ENCODE peak calls at places on chromosomes 4 and X, in eight cellular contexts. One of them, this sample, is unnamed.

GRCh38 chr4:1783970-1784369 is 9.1 kb upstream of the FGFR3 start:
- ATAC-seq in left cardiac atrium: no peak
- ATAC-seq in activated CD8-positive, alpha-beta T cell treated with anti-CD3 and anti-CD28 coated beads for 36 hours: no peak
- ATAC-seq in natural killer cell: no peak
- ATAC-seq in naive thymus-derived CD4-positive, alpha-beta T cell: no peak
- ATAC-seq in activated T-helper 17 cell treated with anti-CD3 and anti-CD28 coated beads, Interleukin-2, amount 50 U/mL, for 72 hours: no peak
- ATAC-seq in activated CD8-positive, alpha-beta memory T cell treated with anti-CD3 and anti-CD28 coated beads, Interleukin-2, amount 10 ng/mL, durations not matched to agents 7 days and 5 days: no peak
- ATAC-seq in stimulated activated naive B cell treated with anti-CD40 and anti-IgM and Interleukin-4, amounts not matched to agents 10 μg/mL and 1 μg/mL and 100 μg/mL, for 72 hours: no peak
- ATAC-seq in this sample: no peak

GRCh38 chr4:47017081-47017480 is 14.3 kb upstream of the GABRB1 start:
- ATAC-seq in stimulated activated naive B cell treated with anti-CD40 and anti-IgM and Interleukin-4, amounts not matched to agents 10 μg/mL and 1 μg/mL and 100 μg/mL, for 72 hours: no peak
- ATAC-seq in naive thymus-derived CD4-positive, alpha-beta T cell: no peak
- ATAC-seq in natural killer cell: no peak
- ATAC-seq in activated T-helper 17 cell treated with anti-CD3 and anti-CD28 coated beads, Interleukin-2, amount 50 U/mL, for 72 hours: no peak
- ATAC-seq in left cardiac atrium: no peak
- ATAC-seq in activated CD8-positive, alpha-beta memory T cell treated with anti-CD3 and anti-CD28 coated beads, Interleukin-2, amount 10 ng/mL, durations not matched to agents 7 days and 5 days: no peak
- ATAC-seq in activated CD8-positive, alpha-beta T cell treated with anti-CD3 and anti-CD28 coated beads for 36 hours: no peak
- ATAC-seq in this sample: no peak

GRCh38 chr4:3756343-3757059 is 9.7 kb upstream of the ADRA2C start:
- ATAC-seq in naive thymus-derived CD4-positive, alpha-beta T cell: no peak
- ATAC-seq in natural killer cell: no peak
- ATAC-seq in stimulated activated naive B cell treated with anti-CD40 and anti-IgM and Interleukin-4, amounts not matched to agents 10 μg/mL and 1 μg/mL and 100 μg/mL, for 72 hours: no peak
- ATAC-seq in activated CD8-positive, alpha-beta memory T cell treated with anti-CD3 and anti-CD28 coated beads, Interleukin-2, amount 10 ng/mL, durations not matched to agents 7 days and 5 days: no peak
- ATAC-seq in left cardiac atrium: no peak
- ATAC-seq in activated T-helper 17 cell treated with anti-CD3 and anti-CD28 coated beads, Interleukin-2, amount 50 U/mL, for 72 hours: no peak
- ATAC-seq in activated CD8-positive, alpha-beta T cell treated with anti-CD3 and anti-CD28 coated beads for 36 hours: no peak
- ATAC-seq in this sample: no peak

GRCh38 chr4:3514806-3515421 is 17.3 kb downstream of the LRPAP1 start:
- ATAC-seq in stimulated activated naive B cell treated with anti-CD40 and anti-IgM and Interleukin-4, amounts not matched to agents 10 μg/mL and 1 μg/mL and 100 μg/mL, for 72 hours: no peak
- ATAC-seq in left cardiac atrium: peak; percentile 18
- ATAC-seq in naive thymus-derived CD4-positive, alpha-beta T cell: no peak
- ATAC-seq in natural killer cell: no peak
- ATAC-seq in activated CD8-positive, alpha-beta T cell treated with anti-CD3 and anti-CD28 coated beads for 36 hours: no peak
- ATAC-seq in activated T-helper 17 cell treated with anti-CD3 and anti-CD28 coated beads, Interleukin-2, amount 50 U/mL, for 72 hours: no peak
- ATAC-seq in activated CD8-positive, alpha-beta memory T cell treated with anti-CD3 and anti-CD28 coated beads, Interleukin-2, amount 10 ng/mL, durations not matched to agents 7 days and 5 days: no peak
- ATAC-seq in this sample: no peak

GRCh38 chr4:7217039-7217438 is 24.7 kb downstream of the SORCS2 start:
- ATAC-seq in naive thymus-derived CD4-positive, alpha-beta T cell: no peak
- ATAC-seq in left cardiac atrium: no peak
- ATAC-seq in stimulated activated naive B cell treated with anti-CD40 and anti-IgM and Interleukin-4, amounts not matched to agents 10 μg/mL and 1 μg/mL and 100 μg/mL, for 72 hours: no peak
- ATAC-seq in natural killer cell: no peak
- ATAC-seq in activated CD8-positive, alpha-beta T cell treated with anti-CD3 and anti-CD28 coated beads for 36 hours: no peak
- ATAC-seq in activated CD8-positive, alpha-beta memory T cell treated with anti-CD3 and anti-CD28 coated beads, Interleukin-2, amount 10 ng/mL, durations not matched to agents 7 days and 5 days: no peak
- ATAC-seq in activated T-helper 17 cell treated with anti-CD3 and anti-CD28 coated beads, Interleukin-2, amount 50 U/mL, for 72 hours: no peak
- ATAC-seq in this sample: no peak

GRCh38 chrX:136464589-136464988 is 23.2 kb upstream of the BRS3 start:
- ATAC-seq in activated CD8-positive, alpha-beta T cell treated with anti-CD3 and anti-CD28 coated beads for 36 hours: no peak
- ATAC-seq in stimulated activated naive B cell treated with anti-CD40 and anti-IgM and Interleukin-4, amounts not matched to agents 10 μg/mL and 1 μg/mL and 100 μg/mL, for 72 hours: no peak
- ATAC-seq in left cardiac atrium: no peak
- ATAC-seq in activated CD8-positive, alpha-beta memory T cell treated with anti-CD3 and anti-CD28 coated beads, Interleukin-2, amount 10 ng/mL, durations not matched to agents 7 days and 5 days: no peak
- ATAC-seq in naive thymus-derived CD4-positive, alpha-beta T cell: no peak
- ATAC-seq in natural killer cell: no peak
- ATAC-seq in activated T-helper 17 cell treated with anti-CD3 and anti-CD28 coated beads, Interleukin-2, amount 50 U/mL, for 72 hours: no peak
- ATAC-seq in this sample: no peak

GRCh38 chr4:84870398-84871163 is 95.9 kb downstream of the WDFY3 start:
- ATAC-seq in activated CD8-positive, alpha-beta memory T cell treated with anti-CD3 and anti-CD28 coated beads, Interleukin-2, amount 10 ng/mL, durations not matched to agents 7 days and 5 days: no peak
- ATAC-seq in natural killer cell: no peak
- ATAC-seq in activated CD8-positive, alpha-beta T cell treated with anti-CD3 and anti-CD28 coated beads for 36 hours: no peak
- ATAC-seq in activated T-helper 17 cell treated with anti-CD3 and anti-CD28 coated beads, Interleukin-2, amount 50 U/mL, for 72 hours: no peak
- ATAC-seq in naive thymus-derived CD4-positive, alpha-beta T cell: no peak
- ATAC-seq in stimulated activated naive B cell treated with anti-CD40 and anti-IgM and Interleukin-4, amounts not matched to agents 10 μg/mL and 1 μg/mL and 100 μg/mL, for 72 hours: no peak
- ATAC-seq in left cardiac atrium: peak; percentile 35
- ATAC-seq in this sample: no peak

GRCh38 chr4:186844059-186844681 is 120.5 kb upstream of the FAT1 start:
- ATAC-seq in left cardiac atrium: peak; percentile 81
- ATAC-seq in activated CD8-positive, alpha-beta T cell treated with anti-CD3 and anti-CD28 coated beads for 36 hours: no peak
- ATAC-seq in naive thymus-derived CD4-positive, alpha-beta T cell: no peak
- ATAC-seq in natural killer cell: no peak
- ATAC-seq in activated CD8-positive, alpha-beta memory T cell treated with anti-CD3 and anti-CD28 coated beads, Interleukin-2, amount 10 ng/mL, durations not matched to agents 7 days and 5 days: no peak
- ATAC-seq in stimulated activated naive B cell treated with anti-CD40 and anti-IgM and Interleukin-4, amounts not matched to agents 10 μg/mL and 1 μg/mL and 100 μg/mL, for 72 hours: no peak
- ATAC-seq in activated T-helper 17 cell treated with anti-CD3 and anti-CD28 coated beads, Interleukin-2, amount 50 U/mL, for 72 hours: no peak
- ATAC-seq in this sample: peak; percentile 51

GRCh38 chrX:115968436-115969252 is 201.9 kb upstream of the AGTR2 start:
- ATAC-seq in stimulated activated naive B cell treated with anti-CD40 and anti-IgM and Interleukin-4, amounts not matched to agents 10 μg/mL and 1 μg/mL and 100 μg/mL, for 72 hours: no peak
- ATAC-seq in naive thymus-derived CD4-positive, alpha-beta T cell: no peak
- ATAC-seq in natural killer cell: no peak
- ATAC-seq in activated CD8-positive, alpha-beta T cell treated with anti-CD3 and anti-CD28 coated beads for 36 hours: no peak
- ATAC-seq in activated CD8-positive, alpha-beta memory T cell treated with anti-CD3 and anti-CD28 coated beads, Interleukin-2, amount 10 ng/mL, durations not matched to agents 7 days and 5 days: no peak
- ATAC-seq in activated T-helper 17 cell treated with anti-CD3 and anti-CD28 coated beads, Interleukin-2, amount 50 U/mL, for 72 hours: no peak
- ATAC-seq in left cardiac atrium: peak; percentile 98
- ATAC-seq in this sample: peak; percentile 70

GRCh38 chr4:176818531-176818930 is 25.8 kb upstream of the VEGFC start:
- ATAC-seq in activated CD8-positive, alpha-beta T cell treated with anti-CD3 and anti-CD28 coated beads for 36 hours: no peak
- ATAC-seq in naive thymus-derived CD4-positive, alpha-beta T cell: no peak
- ATAC-seq in left cardiac atrium: no peak
- ATAC-seq in activated T-helper 17 cell treated with anti-CD3 and anti-CD28 coated beads, Interleukin-2, amount 50 U/mL, for 72 hours: no peak
- ATAC-seq in activated CD8-positive, alpha-beta memory T cell treated with anti-CD3 and anti-CD28 coated beads, Interleukin-2, amount 10 ng/mL, durations not matched to agents 7 days and 5 days: no peak
- ATAC-seq in stimulated activated naive B cell treated with anti-CD40 and anti-IgM and Interleukin-4, amounts not matched to agents 10 μg/mL and 1 μg/mL and 100 μg/mL, for 72 hours: no peak
- ATAC-seq in natural killer cell: no peak
- ATAC-seq in this sample: no peak

GRCh38 chrX:20527458-20528099 is 260.9 kb upstream of the RPS6KA3 start:
- ATAC-seq in stimulated activated naive B cell treated with anti-CD40 and anti-IgM and Interleukin-4, amounts not matched to agents 10 μg/mL and 1 μg/mL and 100 μg/mL, for 72 hours: no peak
- ATAC-seq in naive thymus-derived CD4-positive, alpha-beta T cell: peak; percentile 73
- ATAC-seq in activated T-helper 17 cell treated with anti-CD3 and anti-CD28 coated beads, Interleukin-2, amount 50 U/mL, for 72 hours: peak; percentile 42
- ATAC-seq in left cardiac atrium: no peak
- ATAC-seq in activated CD8-positive, alpha-beta T cell treated with anti-CD3 and anti-CD28 coated beads for 36 hours: peak; percentile 66
- ATAC-seq in activated CD8-positive, alpha-beta memory T cell treated with anti-CD3 and anti-CD28 coated beads, Interleukin-2, amount 10 ng/mL, durations not matched to agents 7 days and 5 days: peak; percentile 38
- ATAC-seq in natural killer cell: no peak
- ATAC-seq in this sample: peak; percentile 29

GRCh38 chr4:138542191-138542771 is 300.1 kb upstream of the SLC7A11 start:
- ATAC-seq in activated T-helper 17 cell treated with anti-CD3 and anti-CD28 coated beads, Interleukin-2, amount 50 U/mL, for 72 hours: no peak
- ATAC-seq in activated CD8-positive, alpha-beta memory T cell treated with anti-CD3 and anti-CD28 coated beads, Interleukin-2, amount 10 ng/mL, durations not matched to agents 7 days and 5 days: no peak
- ATAC-seq in naive thymus-derived CD4-positive, alpha-beta T cell: no peak
- ATAC-seq in stimulated activated naive B cell treated with anti-CD40 and anti-IgM and Interleukin-4, amounts not matched to agents 10 μg/mL and 1 μg/mL and 100 μg/mL, for 72 hours: no peak
- ATAC-seq in activated CD8-positive, alpha-beta T cell treated with anti-CD3 and anti-CD28 coated beads for 36 hours: no peak
- ATAC-seq in natural killer cell: no peak
- ATAC-seq in left cardiac atrium: no peak
- ATAC-seq in this sample: no peak

GRCh38 chrX:140762061-140762460 is 52.5 kb downstream of the LINC00632 start:
- ATAC-seq in natural killer cell: no peak
- ATAC-seq in naive thymus-derived CD4-positive, alpha-beta T cell: peak; percentile 46
- ATAC-seq in left cardiac atrium: peak; percentile 71
- ATAC-seq in stimulated activated naive B cell treated with anti-CD40 and anti-IgM and Interleukin-4, amounts not matched to agents 10 μg/mL and 1 μg/mL and 100 μg/mL, for 72 hours: peak; percentile 55
- ATAC-seq in activated T-helper 17 cell treated with anti-CD3 and anti-CD28 coated beads, Interleukin-2, amount 50 U/mL, for 72 hours: peak; percentile 46
- ATAC-seq in activated CD8-positive, alpha-beta T cell treated with anti-CD3 and anti-CD28 coated beads for 36 hours: no peak
- ATAC-seq in activated CD8-positive, alpha-beta memory T cell treated with anti-CD3 and anti-CD28 coated beads, Interleukin-2, amount 10 ng/mL, durations not matched to agents 7 days and 5 days: no peak
- ATAC-seq in this sample: peak; percentile 59

GRCh38 chrX:112945796-112946195 is 105.2 kb upstream of the AMOT start:
- ATAC-seq in activated CD8-positive, alpha-beta memory T cell treated with anti-CD3 and anti-CD28 coated beads, Interleukin-2, amount 10 ng/mL, durations not matched to agents 7 days and 5 days: no peak
- ATAC-seq in activated T-helper 17 cell treated with anti-CD3 and anti-CD28 coated beads, Interleukin-2, amount 50 U/mL, for 72 hours: no peak
- ATAC-seq in stimulated activated naive B cell treated with anti-CD40 and anti-IgM and Interleukin-4, amounts not matched to agents 10 μg/mL and 1 μg/mL and 100 μg/mL, for 72 hours: no peak
- ATAC-seq in natural killer cell: no peak
- ATAC-seq in naive thymus-derived CD4-positive, alpha-beta T cell: no peak
- ATAC-seq in left cardiac atrium: no peak
- ATAC-seq in activated CD8-positive, alpha-beta T cell treated with anti-CD3 and anti-CD28 coated beads for 36 hours: no peak
- ATAC-seq in this sample: no peak

GRCh38 chr4:95293014-95293413 is 255.8 kb downstream of the UNC5C start:
- ATAC-seq in activated T-helper 17 cell treated with anti-CD3 and anti-CD28 coated beads, Interleukin-2, amount 50 U/mL, for 72 hours: peak; percentile 40
- ATAC-seq in activated CD8-positive, alpha-beta memory T cell treated with anti-CD3 and anti-CD28 coated beads, Interleukin-2, amount 10 ng/mL, durations not matched to agents 7 days and 5 days: peak; percentile 20
- ATAC-seq in activated CD8-positive, alpha-beta T cell treated with anti-CD3 and anti-CD28 coated beads for 36 hours: no peak
- ATAC-seq in natural killer cell: no peak
- ATAC-seq in naive thymus-derived CD4-positive, alpha-beta T cell: peak; percentile 83
- ATAC-seq in stimulated activated naive B cell treated with anti-CD40 and anti-IgM and Interleukin-4, amounts not matched to agents 10 μg/mL and 1 μg/mL and 100 μg/mL, for 72 hours: no peak
- ATAC-seq in left cardiac atrium: no peak
- ATAC-seq in this sample: no peak

GRCh38 chrX:7191681-7192110 is 43.7 kb upstream of the PUDP start:
- ATAC-seq in naive thymus-derived CD4-positive, alpha-beta T cell: no peak
- ATAC-seq in left cardiac atrium: no peak
- ATAC-seq in activated CD8-positive, alpha-beta T cell treated with anti-CD3 and anti-CD28 coated beads for 36 hours: no peak
- ATAC-seq in stimulated activated naive B cell treated with anti-CD40 and anti-IgM and Interleukin-4, amounts not matched to agents 10 μg/mL and 1 μg/mL and 100 μg/mL, for 72 hours: peak; percentile 41
- ATAC-seq in activated T-helper 17 cell treated with anti-CD3 and anti-CD28 coated beads, Interleukin-2, amount 50 U/mL, for 72 hours: no peak
- ATAC-seq in activated CD8-positive, alpha-beta memory T cell treated with anti-CD3 and anti-CD28 coated beads, Interleukin-2, amount 10 ng/mL, durations not matched to agents 7 days and 5 days: no peak
- ATAC-seq in natural killer cell: no peak
- ATAC-seq in this sample: no peak

GRCh38 chr4:148922497-148922896 is 480.3 kb upstream of the NR3C2 start:
- ATAC-seq in natural killer cell: no peak
- ATAC-seq in naive thymus-derived CD4-positive, alpha-beta T cell: no peak
- ATAC-seq in activated CD8-positive, alpha-beta T cell treated with anti-CD3 and anti-CD28 coated beads for 36 hours: no peak
- ATAC-seq in activated CD8-positive, alpha-beta memory T cell treated with anti-CD3 and anti-CD28 coated beads, Interleukin-2, amount 10 ng/mL, durations not matched to agents 7 days and 5 days: no peak
- ATAC-seq in activated T-helper 17 cell treated with anti-CD3 and anti-CD28 coated beads, Interleukin-2, amount 50 U/mL, for 72 hours: no peak
- ATAC-seq in left cardiac atrium: no peak
- ATAC-seq in stimulated activated naive B cell treated with anti-CD40 and anti-IgM and Interleukin-4, amounts not matched to agents 10 μg/mL and 1 μg/mL and 100 μg/mL, for 72 hours: no peak
- ATAC-seq in this sample: no peak

GRCh38 chr4:115688961-115689360 is 575.5 kb upstream of the NDST4 start:
- ATAC-seq in natural killer cell: no peak
- ATAC-seq in naive thymus-derived CD4-positive, alpha-beta T cell: no peak
- ATAC-seq in left cardiac atrium: no peak
- ATAC-seq in activated T-helper 17 cell treated with anti-CD3 and anti-CD28 coated beads, Interleukin-2, amount 50 U/mL, for 72 hours: no peak
- ATAC-seq in stimulated activated naive B cell treated with anti-CD40 and anti-IgM and Interleukin-4, amounts not matched to agents 10 μg/mL and 1 μg/mL and 100 μg/mL, for 72 hours: no peak
- ATAC-seq in activated CD8-positive, alpha-beta T cell treated with anti-CD3 and anti-CD28 coated beads for 36 hours: no peak
- ATAC-seq in activated CD8-positive, alpha-beta memory T cell treated with anti-CD3 and anti-CD28 coated beads, Interleukin-2, amount 10 ng/mL, durations not matched to agents 7 days and 5 days: no peak
- ATAC-seq in this sample: no peak

GRCh38 chr4:182600836-182601235 is 316.4 kb downstream of the DCTD start:
- ATAC-seq in left cardiac atrium: no peak
- ATAC-seq in naive thymus-derived CD4-positive, alpha-beta T cell: no peak
- ATAC-seq in activated CD8-positive, alpha-beta T cell treated with anti-CD3 and anti-CD28 coated beads for 36 hours: no peak
- ATAC-seq in activated T-helper 17 cell treated with anti-CD3 and anti-CD28 coated beads, Interleukin-2, amount 50 U/mL, for 72 hours: no peak
- ATAC-seq in natural killer cell: no peak
- ATAC-seq in stimulated activated naive B cell treated with anti-CD40 and anti-IgM and Interleukin-4, amounts not matched to agents 10 μg/mL and 1 μg/mL and 100 μg/mL, for 72 hours: no peak
- ATAC-seq in activated CD8-positive, alpha-beta memory T cell treated with anti-CD3 and anti-CD28 coated beads, Interleukin-2, amount 10 ng/mL, durations not matched to agents 7 days and 5 days: no peak
- ATAC-seq in this sample: no peak

GRCh38 chr4:13546855-13547562 is 2.7 kb upstream of the NKX3-2 start:
- ATAC-seq in left cardiac atrium: peak; percentile 5
- ATAC-seq in naive thymus-derived CD4-positive, alpha-beta T cell: no peak
- ATAC-seq in activated CD8-positive, alpha-beta memory T cell treated with anti-CD3 and anti-CD28 coated beads, Interleukin-2, amount 10 ng/mL, durations not matched to agents 7 days and 5 days: peak; percentile 17
- ATAC-seq in natural killer cell: peak; percentile 8
- ATAC-seq in stimulated activated naive B cell treated with anti-CD40 and anti-IgM and Interleukin-4, amounts not matched to agents 10 μg/mL and 1 μg/mL and 100 μg/mL, for 72 hours: no peak
- ATAC-seq in activated T-helper 17 cell treated with anti-CD3 and anti-CD28 coated beads, Interleukin-2, amount 50 U/mL, for 72 hours: peak; percentile 10
- ATAC-seq in activated CD8-positive, alpha-beta T cell treated with anti-CD3 and anti-CD28 coated beads for 36 hours: peak; percentile 2
- ATAC-seq in this sample: no peak

GRCh38 chr4:67437974-67438713 is 107.2 kb downstream of the CENPC start:
- ATAC-seq in activated CD8-positive, alpha-beta T cell treated with anti-CD3 and anti-CD28 coated beads for 36 hours: no peak
- ATAC-seq in activated T-helper 17 cell treated with anti-CD3 and anti-CD28 coated beads, Interleukin-2, amount 50 U/mL, for 72 hours: no peak
- ATAC-seq in activated CD8-positive, alpha-beta memory T cell treated with anti-CD3 and anti-CD28 coated beads, Interleukin-2, amount 10 ng/mL, durations not matched to agents 7 days and 5 days: no peak
- ATAC-seq in left cardiac atrium: peak; percentile 90
- ATAC-seq in naive thymus-derived CD4-positive, alpha-beta T cell: no peak
- ATAC-seq in stimulated activated naive B cell treated with anti-CD40 and anti-IgM and Interleukin-4, amounts not matched to agents 10 μg/mL and 1 μg/mL and 100 μg/mL, for 72 hours: no peak
- ATAC-seq in natural killer cell: no peak
- ATAC-seq in this sample: peak; percentile 60

GRCh38 chr4:123659759-123660158 is 263.2 kb downstream of the SPRY1 start:
- ATAC-seq in activated CD8-positive, alpha-beta memory T cell treated with anti-CD3 and anti-CD28 coated beads, Interleukin-2, amount 10 ng/mL, durations not matched to agents 7 days and 5 days: peak; percentile 60
- ATAC-seq in activated T-helper 17 cell treated with anti-CD3 and anti-CD28 coated beads, Interleukin-2, amount 50 U/mL, for 72 hours: no peak
- ATAC-seq in activated CD8-positive, alpha-beta T cell treated with anti-CD3 and anti-CD28 coated beads for 36 hours: peak; percentile 60
- ATAC-seq in stimulated activated naive B cell treated with anti-CD40 and anti-IgM and Interleukin-4, amounts not matched to agents 10 μg/mL and 1 μg/mL and 100 μg/mL, for 72 hours: peak; percentile 52
- ATAC-seq in naive thymus-derived CD4-positive, alpha-beta T cell: no peak
- ATAC-seq in natural killer cell: no peak
- ATAC-seq in left cardiac atrium: no peak
- ATAC-seq in this sample: no peak

GRCh38 chrX:41412261-41413167 is 34.6 kb upstream of the NYX start:
- ATAC-seq in activated T-helper 17 cell treated with anti-CD3 and anti-CD28 coated beads, Interleukin-2, amount 50 U/mL, for 72 hours: no peak
- ATAC-seq in left cardiac atrium: no peak
- ATAC-seq in stimulated activated naive B cell treated with anti-CD40 and anti-IgM and Interleukin-4, amounts not matched to agents 10 μg/mL and 1 μg/mL and 100 μg/mL, for 72 hours: no peak
- ATAC-seq in naive thymus-derived CD4-positive, alpha-beta T cell: no peak
- ATAC-seq in activated CD8-positive, alpha-beta memory T cell treated with anti-CD3 and anti-CD28 coated beads, Interleukin-2, amount 10 ng/mL, durations not matched to agents 7 days and 5 days: no peak
- ATAC-seq in activated CD8-positive, alpha-beta T cell treated with anti-CD3 and anti-CD28 coated beads for 36 hours: no peak
- ATAC-seq in natural killer cell: no peak
- ATAC-seq in this sample: no peak